ENCODE peak calls at places on chromosomes 1 and 21, in five cellular contexts. P is heart right ventricle; L is PC-9; K is endothelial cell; T is CD8-positive, alpha-beta T cell. X is an unnamed sample.

GRCh38 chr21:32337206-32337605 is 38.6 kb downstream of the MRAP start:
- DNase-seq in P (no peak), L (no peak), K (no peak), T (no peak), X (no peak)

GRCh38 chr1:244450597-244451538 is 841 bp downstream of the ADSS2 start:
- DNase-seq in P (peak; percentile 62), L (peak; percentile 55), K (peak; percentile 52), T (peak; percentile 61), X (no peak)

GRCh38 chr1:248926401-248927182 is 20.6 kb downstream of the PGBD2 start:
- DNase-seq in P (no peak), L (no peak), K (no peak), T (no peak), X (no peak)

GRCh38 chr1:16122916-16123315 is 33.0 kb downstream of the EPHA2 start:
- DNase-seq in P (no peak), L (no peak), K (no peak), T (peak; percentile 63), X (no peak)

GRCh38 chr1:151945725-151946365 is 36.5 kb upstream of the THEM4 start:
- DNase-seq in P (peak; percentile 76), L (peak; percentile 96), K (peak; percentile 28), T (peak; percentile 85), X (no peak)

GRCh38 chr1:53430256-53430655 is 28.9 kb upstream of the DMRTB1 start:
- DNase-seq in P (no peak), L (no peak), K (no peak), T (no peak), X (no peak)

GRCh38 chr1:39701092-39701460 is 9.8 kb upstream of the HPCAL4 start:
- DNase-seq in P (peak; percentile 29), L (no peak), K (no peak), T (no peak), X (no peak)

GRCh38 chr1:6882414-6882813 is 97.2 kb downstream of the CAMTA1 start:
- DNase-seq in P (no peak), L (no peak), K (no peak), T (no peak), X (no peak)

GRCh38 chr1:202711949-202712635 is 1.8 kb upstream of the SYT2 start:
- DNase-seq in P (no peak), L (no peak), K (no peak), T (no peak), X (no peak)

GRCh38 chr1:80214888-80215540 is 1208.5 kb upstream of the ADGRL4 start:
- DNase-seq in P (no peak), L (no peak), K (no peak), T (no peak), X (no peak)

GRCh38 chr1:222909586-222909985 is 94.7 kb downstream of the DISP1 start:
- DNase-seq in P (peak; percentile 20), L (no peak), K (no peak), T (no peak), X (no peak)

GRCh38 chr21:29829514-29830255 is 110.1 kb downstream of the GRIK1 start:
- DNase-seq in P (no peak), L (no peak), K (no peak), T (no peak), X (no peak)

GRCh38 chr1:68213843-68214242 is 18.5 kb downstream of the WLS start:
- DNase-seq in P (peak; percentile 65), L (no peak), K (no peak), T (no peak), X (no peak)

GRCh38 chr1:206925116-206925736 is 3.5 kb upstream of the FCMR start:
- DNase-seq in P (peak; percentile 18), L (no peak), K (no peak), T (peak; percentile 70), X (no peak)

GRCh38 chr1:160521554-160521953 is 1.5 kb downstream of the SLAMF6 start:
- DNase-seq in P (no peak), L (no peak), K (no peak), T (no peak), X (no peak)

GRCh38 chr1:218785928-218786327 is 387.8 kb upstream of the LYPLAL1 start:
- DNase-seq in P (peak; percentile 10), L (no peak), K (no peak), T (no peak), X (no peak)

GRCh38 chr1:21899267-21899810 is 37.8 kb downstream of the HSPG2 start:
- DNase-seq in P (no peak), L (no peak), K (no peak), T (no peak), X (no peak)

GRCh38 chr1:40036574-40036973 is 4.0 kb upstream of the CAP1 start:
- DNase-seq in P (peak; percentile 65), L (peak; percentile 37), K (no peak), T (no peak), X (no peak)

GRCh38 chr1:17090844-17091243 is 28.4 kb downstream of the PADI2 start:
- DNase-seq in P (no peak), L (no peak), K (no peak), T (no peak), X (no peak)

GRCh38 chr1:41740058-41740457 is 178.7 kb downstream of the HIVEP3 start:
- DNase-seq in P (no peak), L (no peak), K (no peak), T (no peak), X (no peak)

GRCh38 chr1:52296345-52296744 is 69.7 kb downstream of the CC2D1B start:
- DNase-seq in P (no peak), L (peak; percentile 3), K (peak; percentile 10), T (no peak), X (peak; percentile 41)

GRCh38 chr1:32623775-32624174 is 26.6 kb downstream of the ZBTB8OS start:
- DNase-seq in P (no peak), L (no peak), K (no peak), T (no peak), X (no peak)

GRCh38 chr1:106968644-106969043 is 87.8 kb upstream of the PRMT6 start:
- DNase-seq in P (no peak), L (no peak), K (no peak), T (no peak), X (no peak)

GRCh38 chr1:7265771-7266371 is 480.6 kb downstream of the CAMTA1 start:
- DNase-seq in P (no peak), L (peak; percentile 11), K (no peak), T (no peak), X (no peak)

GRCh38 chr1:222251813-222252212 is 296.1 kb downstream of the HHIPL2 start:
- DNase-seq in P (no peak), L (no peak), K (no peak), T (no peak), X (no peak)

DNA sequence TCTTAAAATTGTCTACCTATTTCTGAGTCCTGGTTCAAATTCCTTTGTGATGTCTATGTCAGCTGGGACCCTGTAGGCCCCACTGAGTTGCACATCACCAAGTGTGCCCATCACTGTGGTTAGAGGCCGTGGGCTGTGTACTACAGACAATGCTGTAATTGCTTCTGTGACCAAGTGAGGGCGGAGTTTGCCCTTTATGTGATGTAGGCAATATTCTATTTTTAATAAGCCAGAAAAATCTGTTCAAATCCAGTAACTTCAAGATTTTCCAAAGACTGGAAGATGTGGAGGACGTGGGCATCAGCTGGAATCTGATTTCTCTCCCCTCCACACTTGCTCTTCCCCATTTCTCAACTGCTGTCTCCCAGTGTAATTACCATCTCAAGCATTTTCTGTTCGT is 215.4 kb downstream of the PBX1 start:
- DNase-seq in P (no peak), L (no peak), K (no peak), T (no peak), X (no peak)
- TF ChIP-seq CTCF in P (no peak), L (no peak), K (no peak), T (no peak), X (peak; percentile 49)

GRCh38 chr1:71240656-71241055 is 159.8 kb upstream of the ZRANB2 start:
- DNase-seq in P (no peak), L (no peak), K (no peak), T (no peak), X (no peak)
- TF ChIP-seq CTCF in P (no peak), L (no peak), K (no peak), T (no peak), X (no peak)

GRCh38 chr1:77146270-77146669 is 73.0 kb downstream of the PIGK start:
- DNase-seq in P (no peak), L (no peak), K (no peak), T (no peak), X (no peak)

GRCh38 chr1:77139389-77139788 is 79.8 kb downstream of the PIGK start:
- DNase-seq in P (no peak), L (no peak), K (no peak), T (no peak), X (no peak)

DNA sequence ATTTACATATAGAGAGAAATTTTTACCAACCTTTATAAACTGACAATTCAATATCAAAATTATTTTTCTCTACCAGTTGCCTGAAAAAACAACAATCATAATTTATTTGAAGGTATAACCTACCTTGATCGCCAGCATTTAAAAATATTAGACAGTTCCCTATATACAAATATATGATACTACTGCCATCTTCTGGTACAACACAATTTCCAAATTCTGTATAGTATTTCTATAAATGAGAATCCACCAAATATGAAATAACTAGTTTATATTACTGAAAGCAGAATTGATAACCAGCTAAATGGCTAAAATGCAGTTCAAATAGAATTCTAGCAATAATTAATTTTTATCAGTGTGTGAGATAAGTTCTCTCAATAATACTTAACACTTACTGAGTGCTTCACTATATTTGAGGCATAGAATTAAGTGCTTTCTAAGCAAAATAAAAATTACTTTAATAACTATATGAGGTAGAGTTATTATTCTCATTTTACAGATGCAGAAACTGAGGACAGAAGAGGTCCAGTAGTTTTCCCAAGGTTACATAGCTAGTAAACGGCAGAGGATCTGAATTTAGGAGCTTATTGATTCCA is 75.6 kb downstream of the PIGK start:
- DNase-seq in P (no peak), L (no peak), K (no peak), T (no peak), X (no peak)
- TF ChIP-seq CTCF in P (peak; percentile 33), L (peak; percentile 74), K (no peak), T (peak; percentile 53), X (peak; percentile 51)

GRCh38 chr1:25569599-25570458 is 26.4 kb downstream of the LDLRAP1 start:
- DNase-seq in P (no peak), L (no peak), K (no peak), T (no peak), X (no peak)

GRCh38 chr1:25567710-25568089 is 24.3 kb downstream of the LDLRAP1 start:
- DNase-seq in P (no peak), L (no peak), K (no peak), T (no peak), X (no peak)

GRCh38 chr1:25568834-25569598 is 25.6 kb downstream of the LDLRAP1 start:
- DNase-seq in P (no peak), L (peak; percentile 79), K (no peak), T (peak; percentile 54), X (no peak)

GRCh38 chr1:25566730-25567341 is 23.4 kb downstream of the LDLRAP1 start:
- DNase-seq in P (peak; percentile 68), L (no peak), K (no peak), T (peak; percentile 74), X (no peak)

DNA sequence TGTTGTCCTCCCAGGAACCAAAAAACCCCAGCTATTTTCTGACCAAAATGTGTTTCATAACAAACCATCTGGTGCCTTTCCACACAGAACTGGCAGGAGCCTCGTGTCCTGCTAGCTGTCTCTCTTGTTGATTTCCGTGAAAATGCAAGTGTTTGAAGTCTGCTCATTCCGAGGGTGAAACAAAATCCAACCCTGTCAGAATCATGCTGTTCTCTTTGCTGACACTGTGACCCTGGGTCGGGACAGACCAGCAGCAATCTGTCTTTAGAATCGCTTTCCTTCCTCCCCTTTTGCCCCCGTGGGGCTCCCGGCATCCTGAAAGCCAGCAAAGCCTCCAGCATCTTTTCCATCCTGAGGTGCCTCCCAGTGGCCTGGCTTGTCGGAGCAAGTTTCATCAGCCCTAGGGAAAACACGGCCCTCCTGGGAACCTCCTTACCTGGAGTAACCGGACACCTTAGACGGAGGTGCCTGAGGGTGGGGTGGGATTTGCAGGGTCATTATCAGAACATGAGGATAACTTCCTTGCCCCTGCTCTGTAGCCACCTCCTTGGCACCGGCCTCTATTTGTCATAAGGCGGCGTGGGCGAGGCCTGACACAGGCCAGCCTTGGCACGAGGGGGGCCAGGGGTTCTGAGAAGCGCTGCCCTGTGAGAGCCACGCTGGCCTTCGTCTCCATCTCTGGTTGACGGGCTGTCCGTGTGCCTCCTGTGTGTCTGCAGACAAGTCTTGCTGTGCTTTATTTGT is 24.9 kb downstream of the LDLRAP1 start:
- DNase-seq in P (no peak), L (peak; percentile 95), K (no peak), T (no peak), X (no peak)
- TF ChIP-seq CTCF in P (no peak), L (peak; percentile 27), K (no peak), T (no peak), X (no peak)